ENCODE peak calls at places on chromosomes 16 and 17, in seven cellular contexts. One of them, this sample, is unnamed.

GRCh38 chr17:3796822-3797170 is 4.2 kb downstream of the ITGAE start:
- DNase-seq in HFFc6: no peak
- DNase-seq in pancreas: no peak
- DNase-seq in OCI-LY7: no peak
- DNase-seq in HL-60: no peak
- DNase-seq in WTC11: no peak
- DNase-seq in AG04450: no peak
- DNase-seq in this sample: no peak

GRCh38 chr17:78903101-78903779 is at the start of gene CEP295NL:
- DNase-seq in HFFc6: no peak
- DNase-seq in pancreas: no peak
- DNase-seq in OCI-LY7: no peak
- DNase-seq in HL-60: no peak
- DNase-seq in WTC11: no peak
- DNase-seq in AG04450: no peak
- DNase-seq in this sample: no peak

GRCh38 chr17:386145-386876 is 33.7 kb upstream of the RPH3AL start:
- DNase-seq in HFFc6: no peak
- DNase-seq in pancreas: peak; percentile 89
- DNase-seq in OCI-LY7: peak; percentile 68
- DNase-seq in HL-60: no peak
- DNase-seq in WTC11: peak; percentile 86
- DNase-seq in AG04450: no peak
- DNase-seq in this sample: no peak

GRCh38 chr17:55124730-55125129 is 140.0 kb upstream of the HLF start:
- DNase-seq in HFFc6: no peak
- DNase-seq in pancreas: no peak
- DNase-seq in OCI-LY7: no peak
- DNase-seq in HL-60: no peak
- DNase-seq in WTC11: no peak
- DNase-seq in AG04450: no peak
- DNase-seq in this sample: no peak

GRCh38 chr17:20243524-20243923 is 223.8 kb downstream of the LGALS9B start:
- DNase-seq in HFFc6: no peak
- DNase-seq in pancreas: no peak
- DNase-seq in OCI-LY7: no peak
- DNase-seq in HL-60: no peak
- DNase-seq in WTC11: no peak
- DNase-seq in AG04450: no peak
- DNase-seq in this sample: no peak

GRCh38 chr16:12612598-12613101 is 191.0 kb downstream of the CPPED1 start:
- DNase-seq in HFFc6: no peak
- DNase-seq in pancreas: no peak
- DNase-seq in OCI-LY7: no peak
- DNase-seq in HL-60: no peak
- DNase-seq in WTC11: no peak
- DNase-seq in AG04450: no peak
- DNase-seq in this sample: no peak

GRCh38 chr17:57809879-57810278 is 40.0 kb downstream of the MRPS23 start:
- DNase-seq in HFFc6: no peak
- DNase-seq in pancreas: no peak
- DNase-seq in OCI-LY7: no peak
- DNase-seq in HL-60: no peak
- DNase-seq in WTC11: no peak
- DNase-seq in AG04450: no peak
- DNase-seq in this sample: no peak

GRCh38 chr16:86037999-86038922 is 139.3 kb downstream of the IRF8 start:
- DNase-seq in HFFc6: no peak
- DNase-seq in pancreas: peak; percentile 59
- DNase-seq in OCI-LY7: no peak
- DNase-seq in HL-60: no peak
- DNase-seq in WTC11: no peak
- DNase-seq in AG04450: no peak
- DNase-seq in this sample: no peak

GRCh38 chr16:16146380-16147315 is 76.6 kb downstream of the ABCC6 start:
- DNase-seq in HFFc6: no peak
- DNase-seq in pancreas: peak; percentile 57
- DNase-seq in OCI-LY7: no peak
- DNase-seq in HL-60: no peak
- DNase-seq in WTC11: no peak
- DNase-seq in AG04450: no peak
- DNase-seq in this sample: no peak

GRCh38 chr16:66455970-66456369 is 28.9 kb downstream of the BEAN1 start:
- DNase-seq in HFFc6: no peak
- DNase-seq in pancreas: no peak
- DNase-seq in OCI-LY7: no peak
- DNase-seq in HL-60: no peak
- DNase-seq in WTC11: no peak
- DNase-seq in AG04450: no peak
- DNase-seq in this sample: no peak

GRCh38 chr17:67879662-67880061 is 54.4 kb downstream of the BPTF start:
- DNase-seq in HFFc6: no peak
- DNase-seq in pancreas: no peak
- DNase-seq in OCI-LY7: no peak
- DNase-seq in HL-60: no peak
- DNase-seq in WTC11: no peak
- DNase-seq in AG04450: no peak
- DNase-seq in this sample: no peak

GRCh38 chr17:81253358-81254131 is 14.4 kb downstream of the NDUFAF8 start:
- DNase-seq in HFFc6: no peak
- DNase-seq in pancreas: peak; percentile 38
- DNase-seq in OCI-LY7: peak; percentile 63
- DNase-seq in HL-60: no peak
- DNase-seq in WTC11: peak; percentile 57
- DNase-seq in AG04450: no peak
- DNase-seq in this sample: no peak

GRCh38 chr16:21628196-21628726 is 24.1 kb downstream of the IGSF6 start:
- DNase-seq in HFFc6: no peak
- DNase-seq in pancreas: no peak
- DNase-seq in OCI-LY7: no peak
- DNase-seq in HL-60: no peak
- DNase-seq in WTC11: no peak
- DNase-seq in AG04450: no peak
- DNase-seq in this sample: no peak